ENCODE peak calls at places on chromosomes 5 and 9, in ten cellular contexts. C is left ventricle myocardium inferior; G is GM12865; X is GM23338; J is hippocampal formation; Z is effector CD4-positive, alpha-beta T cell; U is HTR-8/SVneo; S is T-cell; E is fibroblast of lung; F is activated T-cell treated with anti-CD3 and anti-CD28 coated beads for 1 hour. R is an unnamed sample.

GRCh38 chr5:157528036-157528632 is 47.4 kb downstream of the ADAM19 start:
- DNase-seq in C (peak), G (no peak), X (peak), J (no peak), Z (no peak), U (no peak), S (no peak), E (peak), F (no peak), R (no peak)

GRCh38 chr5:149799965-149800516 is 69.9 kb downstream of the PPARGC1B start:
- DNase-seq in C (no peak), G (no peak), X (no peak), J (no peak), Z (no peak), U (no peak), S (no peak), E (no peak), F (no peak), R (no peak)

GRCh38 chr5:125093776-125094175 is 347.3 kb upstream of the ZNF608 start:
- DNase-seq in C (no peak), G (no peak), X (no peak), J (no peak), Z (no peak), U (peak), S (no peak), E (peak), F (no peak), R (no peak)

GRCh38 chr9:106916491-106917235 is 53.7 kb downstream of the ZNF462 start:
- DNase-seq in C (no peak), G (no peak), X (peak), J (no peak), Z (no peak), U (peak), S (no peak), E (peak), F (no peak), R (no peak)

GRCh38 chr5:160199410-160199911 is 29.8 kb upstream of the FABP6 start:
- DNase-seq in C (peak), G (peak), X (peak), J (peak), Z (peak), U (peak), S (peak), E (peak), F (peak), R (peak)

GRCh38 chr5:143920772-143921171 is 108.8 kb downstream of the HMHB1 start:
- DNase-seq in C (no peak), G (no peak), X (no peak), J (no peak), Z (no peak), U (peak), S (no peak), E (no peak), F (no peak), R (no peak)

GRCh38 chr5:35608881-35609779 is 8.5 kb upstream of the SPEF2 start:
- DNase-seq in C (no peak), G (no peak), X (no peak), J (no peak), Z (no peak), U (no peak), S (no peak), E (no peak), F (no peak), R (no peak)

GRCh38 chr9:79976501-79977444 is 405.0 kb downstream of the TLE4 start:
- DNase-seq in C (no peak), G (no peak), X (no peak), J (no peak), Z (no peak), U (no peak), S (no peak), E (no peak), F (no peak), R (no peak)

GRCh38 chr5:133797167-133797566 is 171.3 kb downstream of the C5orf15 start:
- DNase-seq in C (no peak), G (no peak), X (no peak), J (no peak), Z (no peak), U (no peak), S (no peak), E (no peak), F (no peak), R (no peak)

GRCh38 chr5:72387985-72388384 is 67.8 kb downstream of the PTCD2 start:
- DNase-seq in C (no peak), G (no peak), X (no peak), J (no peak), Z (no peak), U (peak), S (no peak), E (peak), F (no peak), R (no peak)

GRCh38 chr5:92980491-92980890 is 600.5 kb downstream of the NR2F1-AS1 start:
- DNase-seq in C (no peak), G (no peak), X (no peak), J (no peak), Z (no peak), U (no peak), S (no peak), E (no peak), F (no peak), R (no peak)

GRCh38 chr9:130118841-130119520 is 53.2 kb upstream of the NCS1 start:
- DNase-seq in C (no peak), G (no peak), X (peak), J (no peak), Z (no peak), U (no peak), S (no peak), E (peak), F (no peak), R (peak)

GRCh38 chr5:133732536-133732935 is 120.2 kb upstream of the FSTL4 start:
- DNase-seq in C (no peak), G (no peak), X (no peak), J (no peak), Z (no peak), U (no peak), S (no peak), E (no peak), F (no peak), R (no peak)

GRCh38 chr5:166093312-166093711 is 2198.1 kb upstream of the WWC1 start:
- DNase-seq in C (no peak), G (no peak), X (no peak), J (no peak), Z (no peak), U (no peak), S (no peak), E (no peak), F (no peak), R (no peak)

GRCh38 chr9:137281345-137282116 is 4.0 kb downstream of the TOR4A start:
- DNase-seq in C (no peak), G (no peak), X (peak), J (no peak), Z (no peak), U (no peak), S (no peak), E (no peak), F (no peak), R (no peak)

GRCh38 chr9:121026768-121027167 is 23.3 kb downstream of the C5 start:
- DNase-seq in C (no peak), G (no peak), X (no peak), J (no peak), Z (no peak), U (no peak), S (no peak), E (no peak), F (no peak), R (no peak)

GRCh38 chr9:98380065-98380681 is 124.7 kb upstream of the TBC1D2 start:
- DNase-seq in C (no peak), G (peak), X (peak), J (no peak), Z (no peak), U (peak), S (no peak), E (peak), F (no peak), R (no peak)

GRCh38 chr5:92652735-92653134 is 928.3 kb downstream of the NR2F1-AS1 start:
- DNase-seq in C (no peak), G (no peak), X (no peak), J (no peak), Z (no peak), U (no peak), S (no peak), E (peak), F (no peak), R (no peak)

GRCh38 chr9:115132648-115133047 is 14.7 kb upstream of the TNC start:
- DNase-seq in C (peak), G (no peak), X (peak), J (no peak), Z (no peak), U (no peak), S (no peak), E (peak), F (no peak), R (no peak)

GRCh38 chr5:166618555-166618954 is 1672.9 kb upstream of the WWC1 start:
- DNase-seq in C (no peak), G (no peak), X (peak), J (no peak), Z (no peak), U (no peak), S (no peak), E (no peak), F (no peak), R (no peak)

GRCh38 chr5:76337949-76338589 is 65.0 kb upstream of the IQGAP2 start:
- DNase-seq in C (no peak), G (peak), X (peak), J (no peak), Z (peak), U (peak), S (peak), E (peak), F (peak), R (no peak)

GRCh38 chr5:6541256-6542013 is 91.4 kb downstream of the NSUN2 start:
- DNase-seq in C (no peak), G (no peak), X (no peak), J (no peak), Z (no peak), U (no peak), S (no peak), E (no peak), F (no peak), R (no peak)

GRCh38 chr5:127406326-127407121 is 110.9 kb upstream of the PRRC1 start:
- DNase-seq in C (no peak), G (no peak), X (peak), J (no peak), Z (no peak), U (no peak), S (no peak), E (no peak), F (no peak), R (no peak)

GRCh38 chr5:72355706-72356299 is 35.6 kb downstream of the PTCD2 start:
- DNase-seq in C (peak), G (no peak), X (peak), J (peak), Z (no peak), U (peak), S (no peak), E (peak), F (no peak), R (peak)

GRCh38 chr5:79077680-79078365 is 8.3 kb downstream of the BHMT2 start:
- DNase-seq in C (no peak), G (no peak), X (no peak), J (no peak), Z (no peak), U (no peak), S (no peak), E (no peak), F (no peak), R (no peak)

GRCh38 chr5:124521461-124522230 is 224.8 kb downstream of the ZNF608 start:
- DNase-seq in C (no peak), G (no peak), X (no peak), J (no peak), Z (no peak), U (no peak), S (no peak), E (no peak), F (no peak), R (no peak)

GRCh38 chr9:737400-738120 is 103.9 kb upstream of the DMRT1 start:
- DNase-seq in C (no peak), G (no peak), X (no peak), J (no peak), Z (no peak), U (no peak), S (no peak), E (no peak), F (no peak), R (no peak)

GRCh38 chr9:112753725-112754124 is 3.2 kb downstream of the SNX30 start:
- DNase-seq in C (no peak), G (no peak), X (no peak), J (no peak), Z (no peak), U (peak), S (no peak), E (peak), F (no peak), R (no peak)

R was measured in NCI-H345.